ENCODE peak calls at places on chromosomes 12 and 14, in four cellular contexts. X, C, H and S are unnamed samples.
A peak's percentile ranks its signal among the peaks of the same experiment; 100 is the strongest.

GRCh38 chr12:109139360-109139759 is 23.0 kb downstream of the ACACB start:
- DNase-seq in X (no peak), C (no peak), H (no peak), S (no peak)

GRCh38 chr12:57726884-57727757 is 11.4 kb downstream of the AGAP2 start:
- DNase-seq in X (no peak), C (no peak), H (no peak), S (no peak)

GRCh38 chr12:83826112-83826511 is 1086.5 kb downstream of the SLC6A15 start:
- DNase-seq in X (peak; percentile 15), C (no peak), H (peak; percentile 4), S (peak; percentile 22)

GRCh38 chr14:104933721-104934379 is 9.2 kb downstream of the PLD4 start:
- DNase-seq in X (no peak), C (no peak), H (no peak), S (no peak)

GRCh38 chr12:62170241-62170640 is 90.0 kb upstream of the USP15 start:
- DNase-seq in X (no peak), C (no peak), H (no peak), S (no peak)

GRCh38 chr12:122895757-122896636 is at the start of gene VPS37B:
- DNase-seq in X (no peak), C (peak; percentile 33), H (peak; percentile 97), S (peak; percentile 90)

GRCh38 chr12:24111591-24111990 is 162.1 kb upstream of the SOX5 start:
- DNase-seq in X (no peak), C (no peak), H (no peak), S (no peak)

GRCh38 chr12:25276199-25276937 is 25.6 kb upstream of the KRAS start:
- DNase-seq in X (peak; percentile 92), C (peak; percentile 63), H (peak; percentile 66), S (peak; percentile 42)

GRCh38 chr12:127363392-127363791 is 903.6 kb upstream of the TMEM132C start:
- DNase-seq in X (no peak), C (no peak), H (peak; percentile 20), S (peak; percentile 22)

GRCh38 chr12:42118136-42118879 is 26.4 kb downstream of the GXYLT1 start:
- DNase-seq in X (no peak), C (no peak), H (no peak), S (no peak)

GRCh38 chr12:6828671-6829531 is 694 bp downstream of the P3H3 start:
- DNase-seq in X (no peak), C (no peak), H (peak; percentile 51), S (no peak)

GRCh38 chr14:93115920-93116675 is at the start of gene ITPK1:
- DNase-seq in X (no peak), C (peak; percentile 24), H (peak; percentile 68), S (no peak)

GRCh38 chr14:69107407-69108003 is 45.4 kb downstream of the DCAF5 start:
- DNase-seq in X (peak; percentile 48), C (peak; percentile 69), H (peak; percentile 34), S (peak; percentile 60)

GRCh38 chr12:52220456-52220855 is 12.6 kb upstream of the KRT7 start:
- DNase-seq in X (no peak), C (no peak), H (no peak), S (no peak)

GRCh38 chr12:54222609-54223008 is 33.8 kb upstream of the SMUG1 start:
- DNase-seq in X (no peak), C (no peak), H (no peak), S (no peak)

GRCh38 chr12:69099201-69099837 is 140.1 kb upstream of the CPSF6 start:
- DNase-seq in X (no peak), C (no peak), H (no peak), S (no peak)

GRCh38 chr12:103841690-103842584 is 903 bp upstream of the NT5DC3 start:
- DNase-seq in X (peak; percentile 18), C (peak; percentile 40), H (peak; percentile 72), S (peak; percentile 49)

GRCh38 chr12:54193437-54193836 is 4.7 kb upstream of the SMUG1 start:
- DNase-seq in X (no peak), C (no peak), H (no peak), S (no peak)

GRCh38 chr12:92649511-92650227 is 53.1 kb upstream of the PLEKHG7 start:
- DNase-seq in X (peak; percentile 61), C (peak; percentile 59), H (peak; percentile 57), S (peak; percentile 76)

GRCh38 chr12:92650228-92650822 is 52.5 kb upstream of the PLEKHG7 start:
- DNase-seq in X (no peak), C (no peak), H (no peak), S (no peak)

GRCh38 chr12:92648242-92649031 is 54.4 kb upstream of the PLEKHG7 start:
- DNase-seq in X (no peak), C (no peak), H (no peak), S (no peak)
- TF ChIP-seq TCF7L2 in X (no peak), C (no peak), H (no peak), S (no peak)

GRCh38 chr12:94180558-94181296 is 32.4 kb downstream of the PLXNC1 start:
- DNase-seq in X (no peak), C (peak; percentile 6), H (no peak), S (no peak)
- TF ChIP-seq TCF7L2 in X (no peak), C (no peak), H (no peak), S (no peak)

GRCh38 chr12:70619471-70620152 is 17.6 kb downstream of the PTPRB start:
- DNase-seq in X (no peak), C (no peak), H (peak; percentile 32), S (no peak)
- TF ChIP-seq TCF7L2 in X (no peak), C (no peak), H (no peak), S (no peak)

GRCh38 chr14:37652042-37652441 is 56.6 kb downstream of the TTC6 start:
- DNase-seq in X (no peak), C (no peak), H (no peak), S (no peak)

GRCh38 chr14:37655418-37655817 is 60.0 kb downstream of the TTC6 start:
- DNase-seq in X (no peak), C (peak; percentile 29), H (peak; percentile 20), S (peak; percentile 0)

DNA sequence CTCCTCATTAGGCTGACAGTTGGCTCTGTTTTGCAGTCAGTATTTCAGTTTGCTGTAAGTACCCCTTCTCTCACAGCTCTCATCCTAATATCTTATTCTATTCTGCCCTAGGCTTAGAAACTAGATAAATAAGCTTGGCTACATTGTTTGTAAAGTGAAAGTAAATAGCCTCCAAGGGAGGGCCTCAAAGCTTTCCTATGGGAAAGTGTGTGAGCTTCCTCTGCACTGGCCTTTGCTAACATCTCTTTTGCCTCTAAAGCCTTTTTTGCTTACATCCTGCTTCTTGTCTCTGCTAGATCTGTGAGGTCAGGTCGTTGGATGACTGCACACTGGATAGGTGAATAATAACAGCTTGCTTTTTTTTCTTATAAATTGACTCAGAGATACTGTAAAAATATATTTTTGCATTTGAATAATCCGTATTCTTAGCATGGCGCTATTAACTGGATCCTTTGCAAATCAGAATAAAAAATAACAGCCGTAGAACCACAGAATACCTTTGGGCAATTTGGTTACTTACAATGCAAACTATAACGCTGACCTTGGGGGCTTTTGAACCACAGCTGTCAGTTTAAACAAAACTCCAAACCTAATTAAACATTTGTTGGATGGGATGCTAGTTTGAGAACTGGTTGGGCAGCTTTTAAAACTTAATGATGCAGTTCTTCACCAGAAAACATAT is 55.1 kb downstream of the TTC6 start:
- DNase-seq in X (no peak), C (peak; percentile 82), H (no peak), S (no peak)
- TF ChIP-seq TCF7L2 in X (no peak), C (no peak), H (no peak), S (no peak)

DNA sequence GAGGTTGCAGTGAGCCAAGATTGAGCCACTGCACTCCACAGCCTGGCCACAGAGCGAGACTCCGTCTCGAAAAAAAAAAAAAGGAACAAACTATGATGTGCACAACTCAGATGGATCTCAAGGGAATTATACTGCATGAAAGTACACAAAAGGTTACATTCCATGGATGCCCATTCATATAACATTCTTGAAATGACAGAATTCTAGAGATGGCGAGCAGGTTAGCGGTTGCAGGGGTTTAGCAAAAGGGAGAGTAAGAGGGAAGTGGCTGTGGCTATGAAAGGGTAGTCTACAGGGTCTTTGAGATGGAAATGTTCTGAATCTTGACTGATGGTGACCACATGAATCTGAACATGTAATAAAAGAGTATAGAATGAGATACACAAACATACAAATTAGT is 49.7 kb downstream of the CKB start:
- DNase-seq in X (no peak), C (no peak), H (no peak), S (no peak)
- TF ChIP-seq TCF7L2 in X (no peak), C (no peak), H (no peak), S (no peak)

DNA sequence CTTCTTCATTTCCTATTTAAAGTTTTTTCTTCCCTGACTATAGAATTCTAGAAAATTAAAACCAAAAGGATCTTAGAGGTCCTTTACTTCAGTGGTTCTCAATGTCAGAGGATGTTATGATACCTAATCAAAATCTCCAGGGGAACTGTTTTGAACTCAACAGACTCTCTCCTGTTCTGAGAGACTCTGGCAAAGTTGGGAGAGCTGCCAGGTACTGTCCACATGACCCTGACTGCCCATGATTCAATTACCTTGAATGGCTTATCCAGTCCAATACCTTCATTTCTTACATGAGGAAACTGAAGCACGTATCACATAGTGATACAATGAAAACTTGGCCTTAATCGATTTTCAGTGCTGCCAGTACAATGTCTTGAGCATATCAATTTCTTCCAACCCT is 16.6 kb downstream of the ALKBH1 start:
- DNase-seq in X (no peak), C (no peak), H (no peak), S (no peak)
- TF ChIP-seq TCF7L2 in X (no peak), C (no peak), H (no peak), S (no peak)